ENCODE peak calls at places on chromosomes 6 and 20, in ten cellular contexts. O is kidney epithelial cell; W is IMR-90; E is naive thymus-derived CD4-positive, alpha-beta T cell; Y is endodermal cell; H is SJSA1; I is RWPE2; Z is suprapubic skin; U is cardiac muscle cell; A is Peyer's patch. B is an unnamed sample. For H3K36me3, the result is how much of the 10 kb centered on the place peaks cover.

GRCh38 chr20:23139524-23139923 is 53.4 kb upstream of the CD93 start:
- DNase-seq in Y (no peak), H (no peak), I (peak), Z (peak), U (no peak), E (no peak), O (no peak), A (no peak), W (no peak), B (peak)

GRCh38 chr20:56200456-56200855 is 48.1 kb upstream of the MC3R start:
- DNase-seq in U (no peak), Z (no peak), H (no peak), A (no peak), I (no peak), O (no peak), Y (no peak), E (no peak), W (no peak), B (no peak)

GRCh38 chr6:99612551-99613397 is 6.1 kb downstream of the PRDM13 start:
- DNase-seq in Y (peak), O (no peak), I (no peak), Z (no peak), A (no peak), W (no peak), E (no peak), U (no peak), H (no peak), B (no peak)

GRCh38 chr20:11453430-11453829 is 464.3 kb upstream of the BTBD3 start:
- DNase-seq in Z (no peak), E (no peak), I (no peak), U (peak), O (no peak), Y (no peak), H (peak), W (peak), A (no peak), B (peak)

GRCh38 chr6:17600527-17601388 is 656 bp downstream of the FAM8A1 start:
- DNase-seq in Y (peak), H (peak), E (peak), Z (peak), U (peak), W (peak), A (peak), O (no peak), I (peak), B (peak)

GRCh38 chr6:111691345-111692225 is 85.9 kb upstream of the TRAF3IP2 start:
- DNase-seq in U (peak), H (no peak), O (no peak), E (no peak), Y (no peak), A (no peak), I (no peak), W (no peak), Z (no peak), B (no peak)

GRCh38 chr6:55758156-55758942 is 117.0 kb downstream of the BMP5 start:
- DNase-seq in W (peak), O (peak), U (peak), H (peak), Z (no peak), I (peak), A (no peak), Y (no peak), E (no peak), B (peak)

GRCh38 chr6:117270121-117270959 is 5.0 kb downstream of the VGLL2 start:
- DNase-seq in W (no peak), I (no peak), Y (peak), A (no peak), E (no peak), Z (no peak), U (peak), H (no peak), O (no peak), B (peak)

GRCh38 chr6:84177253-84177652 is 50.2 kb downstream of the CEP162 start:
- DNase-seq in U (peak), E (no peak), Y (no peak), I (no peak), W (no peak), Z (no peak), H (no peak), O (no peak), A (no peak), B (no peak)

GRCh38 chr6:44569131-44569530 is 181.6 kb downstream of the CDC5L start:
- DNase-seq in W (no peak), A (no peak), I (no peak), O (no peak), E (no peak), H (no peak), U (no peak), Y (peak), Z (no peak), B (no peak)

GRCh38 chr6:133341607-133342158 is 100.5 kb downstream of the EYA4 start:
- DNase-seq in O (peak), Z (no peak), H (no peak), I (no peak), E (no peak), W (peak), U (peak), Y (no peak), A (no peak), B (peak)

GRCh38 chr6:82691997-82692396 is 328.4 kb downstream of the TPBG start:
- DNase-seq in O (no peak), I (no peak), Z (no peak), U (no peak), Y (no peak), E (no peak), H (no peak), W (no peak), A (no peak), B (no peak)

DNA sequence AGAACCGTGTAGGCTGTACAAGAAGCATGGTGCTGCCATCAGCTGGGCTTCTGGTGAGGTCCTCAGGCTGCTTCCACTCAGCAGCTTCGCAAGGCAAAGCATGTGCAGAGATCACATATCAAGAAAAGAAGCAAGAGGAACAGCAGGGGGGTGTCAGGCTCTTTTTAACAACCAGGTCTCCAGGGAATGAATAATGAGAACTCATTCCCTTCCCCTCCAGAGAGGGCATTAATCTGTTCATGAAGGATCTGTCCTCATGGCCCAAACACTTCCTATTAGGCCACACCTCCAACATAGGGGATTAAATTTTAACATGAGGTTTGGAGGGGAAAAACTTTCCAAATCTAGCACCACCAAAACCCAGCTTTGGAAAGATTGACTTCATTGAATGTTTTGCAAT is 20.0 kb downstream of the GINM1 start:
- DNase-seq in W (no peak), Z (no peak), H (no peak), Y (no peak), E (no peak), I (no peak), O (no peak), A (no peak), U (no peak), B (no peak)
- H3K36me3 ChIP-seq in W (under half), Z (half or more), H (under half), Y (half or more), E (half or more), I (half or more), O (under half), A (half or more), U (under half), B (under half)

GRCh38 chr6:9140861-9141534 is 705.7 kb upstream of the SLC35B3 start:
- DNase-seq in Z (no peak), E (no peak), Y (no peak), W (peak), H (no peak), U (no peak), O (no peak), I (no peak), A (no peak), B (peak)
- H3K4me3 ChIP-seq in Z (no peak), E (no peak), Y (no peak), W (no peak), H (no peak), U (no peak), O (no peak), I (no peak), A (no peak), B (no peak)

DNA sequence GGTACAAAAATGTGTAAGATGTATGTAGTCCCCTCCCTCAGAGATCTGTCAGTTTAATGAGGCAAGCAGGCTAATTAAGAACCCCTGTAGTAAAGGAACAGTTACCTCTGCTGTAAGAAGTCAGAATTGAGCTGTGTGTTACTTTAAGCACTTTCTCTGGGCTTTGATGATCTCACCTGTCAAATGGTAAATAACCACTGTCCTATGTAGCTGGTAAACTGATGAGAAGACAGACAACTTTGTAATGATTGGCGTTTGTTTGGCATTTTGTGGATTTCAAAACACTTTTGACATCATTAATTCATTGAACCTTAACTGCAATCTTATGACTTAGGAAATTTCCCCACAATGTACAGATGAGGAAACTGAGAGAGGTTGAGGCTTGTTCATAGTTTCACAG is 55.7 kb downstream of the RALY start:
- DNase-seq in H (no peak), I (no peak), Z (no peak), W (no peak), Y (no peak), A (no peak), U (no peak), E (no peak), O (no peak), B (no peak)
- H3K36me3 ChIP-seq in H (under half), I (under half), Z (under half), W (under half), Y (under half), A (under half), U (under half), E (under half), O (under half), B (under half)

DNA sequence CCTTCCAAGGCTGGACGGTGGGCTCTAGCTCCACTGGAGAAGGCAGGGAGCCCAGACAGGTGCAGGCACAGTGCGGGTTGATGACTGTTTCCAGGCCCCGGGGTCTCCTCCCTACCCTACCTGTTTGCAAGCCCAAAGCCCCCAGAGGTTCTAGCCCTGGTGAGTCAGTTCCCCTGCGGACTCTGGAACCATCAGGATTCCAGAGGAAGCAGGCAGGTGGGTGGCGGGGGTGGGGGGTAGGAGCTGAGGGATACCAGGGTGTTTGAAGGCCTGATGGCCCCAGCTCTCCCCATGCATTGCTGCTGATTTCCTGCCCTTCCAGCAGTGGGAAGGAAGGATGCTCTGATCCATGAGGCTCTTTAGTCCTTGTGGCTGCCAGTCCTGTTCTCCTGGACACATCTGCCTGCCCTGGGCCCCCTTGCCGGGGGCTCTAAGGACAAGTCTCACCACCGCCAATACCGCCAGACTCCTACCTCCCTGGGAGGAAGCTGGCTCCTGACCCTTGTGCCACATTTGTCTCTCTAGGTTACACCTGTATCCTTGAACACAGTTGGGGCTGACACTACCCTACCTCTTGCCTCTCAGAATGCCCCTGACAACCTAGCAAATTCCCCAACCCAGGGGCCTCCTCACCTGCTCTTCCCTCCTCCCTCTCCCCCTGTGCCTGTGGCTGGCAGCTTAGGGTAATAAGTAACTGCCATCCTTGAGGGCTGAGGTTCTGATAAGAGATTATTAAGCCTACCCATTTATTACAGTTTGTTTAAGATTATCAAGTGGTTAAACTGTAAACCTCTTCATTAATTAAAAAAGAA is 21.6 kb downstream of the KCNK5 start:
- DNase-seq in I (no peak), Z (no peak), W (no peak), A (no peak), E (no peak), U (no peak), H (no peak), O (no peak), Y (peak), B (no peak)
- H3K4me3 ChIP-seq in I (no peak), Z (no peak), W (no peak), A (no peak), E (no peak), U (no peak), H (no peak), O (no peak), Y (no peak), B (no peak)

DNA sequence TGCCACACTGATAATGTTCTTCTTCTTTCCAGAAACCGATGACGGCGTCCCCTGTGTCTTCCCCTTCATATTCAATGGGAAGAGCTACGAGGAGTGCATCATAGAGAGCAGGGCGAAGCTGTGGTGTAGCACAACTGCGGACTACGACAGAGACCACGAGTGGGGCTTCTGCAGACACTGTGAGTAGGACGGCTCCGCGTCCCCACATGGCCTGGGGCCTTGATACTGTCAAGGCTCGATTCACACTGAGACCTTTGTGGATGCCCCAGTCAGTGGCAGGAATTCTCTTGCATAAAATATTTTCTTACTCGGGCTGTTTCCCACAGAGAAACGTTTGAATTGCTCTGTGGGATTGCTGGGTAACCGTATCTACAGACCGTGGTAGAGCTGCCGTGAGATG is 41.5 kb upstream of the SLC22A1 start:
- DNase-seq in E (no peak), H (no peak), Z (no peak), W (no peak), U (no peak), A (no peak), I (no peak), Y (no peak), O (no peak), B (no peak)
- H3K36me3 ChIP-seq in E (half or more), H (half or more), Z (half or more), W (half or more), U (under half), A (half or more), I (half or more), Y (half or more), O (under half), B (under half)

GRCh38 chr6:167679137-167679736 is 147.5 kb upstream of the AFDN start:
- DNase-seq in I (no peak), U (no peak), Z (no peak), E (no peak), A (no peak), O (no peak), Y (no peak), W (no peak), H (no peak), B (no peak)
- H3K4me3 ChIP-seq in I (no peak), U (peak), Z (no peak), E (no peak), A (no peak), O (no peak), Y (peak), W (no peak), H (no peak), B (no peak)

DNA sequence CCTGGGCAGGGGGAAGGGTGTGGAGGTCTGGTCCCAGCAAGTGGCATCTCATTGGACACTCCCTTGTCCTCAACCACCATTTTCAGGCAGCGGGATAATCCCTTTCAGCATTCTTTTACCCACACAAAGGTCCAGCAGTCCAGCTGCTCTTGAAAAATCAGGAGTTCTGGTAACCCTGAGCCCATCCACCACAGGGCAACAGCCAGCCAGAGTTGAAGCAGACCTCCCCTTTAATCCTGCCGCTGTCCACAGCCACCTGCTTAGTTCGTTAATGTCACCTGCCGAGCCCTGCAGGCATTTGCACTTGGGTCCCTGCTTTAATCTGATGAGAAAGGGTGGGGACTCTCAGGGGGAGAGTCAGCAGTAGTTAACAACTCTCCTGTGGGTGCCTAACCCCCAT is 11.1 kb downstream of the TMEM74B start:
- DNase-seq in O (no peak), H (no peak), I (no peak), Y (no peak), Z (no peak), W (no peak), E (no peak), A (no peak), U (no peak), B (no peak)
- H3K36me3 ChIP-seq in O (under half), H (under half), I (under half), Y (under half), Z (half or more), W (under half), E (half or more), A (half or more), U (under half), B (under half)

GRCh38 chr20:53828673-53829085 is 235.0 kb upstream of the ZNF217 start:
- DNase-seq in Z (no peak), I (no peak), A (no peak), Y (peak), O (peak), H (peak), W (peak), U (peak), E (no peak), B (peak)
- H3K4me3 ChIP-seq in Z (peak), I (peak), A (peak), Y (peak), O (no peak), H (peak), W (peak), U (no peak), E (peak), B (no peak)

GRCh38 chr6:14827366-14827765 is 418.5 kb upstream of the JARID2 start:
- DNase-seq in E (no peak), Z (no peak), A (no peak), O (no peak), U (no peak), Y (no peak), H (no peak), I (no peak), W (no peak), B (no peak)

GRCh38 chr6:14824060-14824834 is 421.6 kb upstream of the JARID2 start:
- DNase-seq in Z (no peak), A (no peak), Y (no peak), H (no peak), O (no peak), E (no peak), I (no peak), U (peak), W (no peak), B (no peak)

GRCh38 chr6:14824835-14825223 is 421.0 kb upstream of the JARID2 start:
- DNase-seq in Z (no peak), I (no peak), A (no peak), Y (peak), W (no peak), H (no peak), U (no peak), O (no peak), E (no peak), B (no peak)

GRCh38 chr6:14828146-14828705 is 417.6 kb upstream of the JARID2 start:
- DNase-seq in A (no peak), U (no peak), O (no peak), Y (no peak), E (no peak), Z (no peak), H (no peak), I (no peak), W (no peak), B (no peak)

DNA sequence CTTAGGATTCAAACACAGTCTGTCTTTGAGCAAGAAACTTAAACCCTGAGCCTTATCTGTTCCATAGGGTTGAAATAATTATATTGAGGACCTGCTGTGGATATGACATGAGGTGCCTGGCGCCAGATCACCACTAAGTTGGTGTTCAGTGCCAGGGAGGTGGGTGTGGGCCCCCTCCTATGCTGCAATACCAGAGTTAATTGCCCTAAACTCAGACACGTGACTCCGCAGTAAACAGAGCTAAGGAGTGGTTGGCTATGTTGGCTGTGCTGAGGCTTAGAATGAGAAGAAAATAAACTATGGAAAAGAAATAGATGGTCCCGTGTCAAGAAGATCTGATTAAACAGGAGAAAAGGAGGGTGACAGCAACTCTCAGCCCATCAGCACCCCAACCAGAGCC is 419.4 kb upstream of the JARID2 start:
- DNase-seq in W (no peak), H (no peak), Y (no peak), I (no peak), E (no peak), A (no peak), Z (no peak), U (no peak), O (no peak), B (no peak)
- H3K36me3 ChIP-seq in W (under half), H (under half), Y (under half), I (under half), E (under half), A (under half), Z (under half), U (under half), O (under half), B (under half)

GRCh38 chr6:138105446-138105845 is 1.8 kb downstream of the PERP start:
- DNase-seq in E (no peak), H (no peak), W (no peak), I (peak), A (no peak), Y (no peak), Z (no peak), O (no peak), U (no peak), B (peak)
- H3K4me3 ChIP-seq in E (no peak), H (no peak), W (peak), I (peak), A (no peak), Y (peak), Z (peak), O (peak), U (peak), B (peak)